ENCODE peak calls at places on chromosome 15, in six cellular contexts. D is GM04504; B is stimulated activated CD8-positive, alpha-beta memory T cell treated with anti-CD3 and anti-CD28 coated beads, Interleukin-7, amount 100 ng/mL, for 1 hour; G is IMR-90; Z is lower lobe of right lung; T is NB4. L is an unnamed sample.

GRCh38 chr15:75151214-75152128 is 50.2 kb upstream of the C15orf39 start:
- DNase-seq in B (no peak), Z (no peak), D (no peak), T (no peak), G (no peak), L (no peak)

GRCh38 chr15:79221696-79222095 is 60.8 kb upstream of the ANKRD34C start:
- DNase-seq in G (no peak), Z (no peak), T (no peak), B (no peak), D (no peak), L (no peak)

GRCh38 chr15:57355259-57355658 is 21.0 kb upstream of the CGNL1 start:
- DNase-seq in B (no peak), G (no peak), D (no peak), Z (no peak), T (no peak), L (no peak)

GRCh38 chr15:89761929-89762328 is 10.9 kb upstream of the MESP1 start:
- DNase-seq in D (no peak), B (no peak), G (no peak), Z (peak), T (no peak), L (no peak)

GRCh38 chr15:64507293-64507802 is 47.0 kb downstream of the ZNF609 start:
- DNase-seq in D (no peak), B (no peak), T (peak), G (peak), Z (peak), L (peak)

GRCh38 chr15:28017423-28017924 is 81.6 kb downstream of the OCA2 start:
- DNase-seq in T (peak), D (no peak), Z (no peak), G (no peak), B (no peak), L (no peak)

GRCh38 chr15:91469627-91470567 is 369.8 kb downstream of the SV2B start:
- DNase-seq in Z (peak), B (peak), G (no peak), D (no peak), T (peak), L (no peak)

GRCh38 chr15:71526061-71526460 is 284.3 kb upstream of the NR2E3 start:
- DNase-seq in D (peak), T (no peak), B (no peak), G (peak), Z (no peak), L (no peak)

GRCh38 chr15:64019764-64020163 is 26.5 kb downstream of the DAPK2 start:
- DNase-seq in D (no peak), G (no peak), T (no peak), B (no peak), Z (no peak), L (no peak)

GRCh38 chr15:82122754-82123400 is 77.1 kb upstream of the MEX3B start:
- DNase-seq in B (no peak), G (peak), Z (no peak), D (peak), T (no peak), L (no peak)

GRCh38 chr15:89641053-89641452 is 14.2 kb downstream of the KIF7 start:
- DNase-seq in B (no peak), Z (no peak), G (no peak), D (no peak), T (no peak), L (no peak)

GRCh38 chr15:70643783-70644125 is 119.6 kb downstream of the UACA start:
- DNase-seq in D (no peak), Z (no peak), B (no peak), T (no peak), G (no peak), L (no peak)

GRCh38 chr15:45287400-45287799 is 35.4 kb downstream of the SLC28A2 start:
- DNase-seq in Z (no peak), G (no peak), B (no peak), T (no peak), D (no peak), L (no peak)

GRCh38 chr15:85692873-85693272 is 101.9 kb downstream of the KLHL25 start:
- DNase-seq in B (no peak), Z (no peak), T (no peak), D (no peak), G (no peak), L (no peak)

GRCh38 chr15:74392402-74392876 is 25.0 kb upstream of the CYP11A1 start:
- DNase-seq in G (peak), Z (no peak), T (no peak), B (no peak), D (no peak), L (no peak)

GRCh38 chr15:73341886-73342600 is 26.7 kb downstream of the HCN4 start:
- DNase-seq in T (no peak), D (no peak), Z (no peak), B (no peak), G (no peak), L (no peak)

GRCh38 chr15:78455749-78456148 is 17.7 kb downstream of the IREB2 start:
- DNase-seq in Z (no peak), T (no peak), G (no peak), B (no peak), D (peak), L (no peak)

GRCh38 chr15:42843699-42844098 is 76.9 kb downstream of the TTBK2 start:
- DNase-seq in B (no peak), T (no peak), G (no peak), D (no peak), Z (no peak), L (no peak)

GRCh38 chr15:91940466-91941381 is 87.2 kb downstream of the SLCO3A1 start:
- DNase-seq in Z (peak), T (no peak), G (no peak), D (no peak), B (no peak), L (no peak)

GRCh38 chr15:70036585-70037343 is 61.0 kb downstream of the TLE3 start:
- DNase-seq in Z (peak), B (no peak), D (no peak), T (peak), G (no peak), L (no peak)